ENCODE peak calls at places on chromosomes 5 and 9, in eight cellular contexts. E, A, C, U, Z, P, M and R are unnamed samples.

GRCh38 chr9:113622600-113623400 is 159.3 kb downstream of the RGS3 start:
- DNase-seq in E (peak), A (no peak), C (no peak), U (no peak), Z (peak), P (peak), M (no peak), R (no peak)

GRCh38 chr9:85522459-85523092 is 219.2 kb downstream of the AGTPBP1 start:
- DNase-seq in E (no peak), A (no peak), C (peak), U (peak), Z (peak), P (no peak), M (peak), R (peak)

GRCh38 chr5:83718936-83719495 is 1.6 kb downstream of the HAPLN1 start:
- DNase-seq in E (no peak), A (no peak), C (no peak), U (no peak), Z (no peak), P (peak), M (no peak), R (no peak)

GRCh38 chr5:76811214-76811613 is 7.6 kb upstream of the F2RL1 start:
- DNase-seq in E (no peak), A (no peak), C (no peak), U (no peak), Z (no peak), P (no peak), M (no peak), R (no peak)

GRCh38 chr5:91212336-91213092 is 170.6 kb downstream of the ARRDC3 start:
- DNase-seq in E (no peak), A (no peak), C (no peak), U (no peak), Z (no peak), P (peak), M (no peak), R (no peak)

GRCh38 chr5:97142521-97143254 is at the start of gene LIX1:
- DNase-seq in E (no peak), A (no peak), C (peak), U (peak), Z (peak), P (peak), M (peak), R (peak)

GRCh38 chr9:137973829-137974416 is 96.3 kb downstream of the CACNA1B start:
- DNase-seq in E (no peak), A (no peak), C (no peak), U (no peak), Z (no peak), P (no peak), M (no peak), R (no peak)

GRCh38 chr5:83856898-83857297 is 136.2 kb upstream of the HAPLN1 start:
- DNase-seq in E (no peak), A (no peak), C (peak), U (no peak), Z (no peak), P (no peak), M (no peak), R (no peak)

GRCh38 chr5:141618030-141618803 is 583 bp downstream of the DIAPH1 start:
- DNase-seq in E (no peak), A (no peak), C (peak), U (no peak), Z (peak), P (peak), M (peak), R (peak)

GRCh38 chr9:116298249-116298648 is 144.7 kb downstream of the PAPPA start:
- DNase-seq in E (no peak), A (no peak), C (no peak), U (no peak), Z (no peak), P (no peak), M (no peak), R (no peak)

GRCh38 chr5:138597660-138598400 is 22.6 kb upstream of the HSPA9 start:
- DNase-seq in E (no peak), A (no peak), C (no peak), U (no peak), Z (no peak), P (no peak), M (no peak), R (no peak)

GRCh38 chr9:130444565-130445221 is at the start of gene ASS1:
- DNase-seq in E (no peak), A (no peak), C (peak), U (no peak), Z (peak), P (no peak), M (peak), R (peak)

GRCh38 chr9:16627967-16628366 is 242.5 kb downstream of the BNC2 start:
- DNase-seq in E (no peak), A (no peak), C (no peak), U (no peak), Z (peak), P (peak), M (no peak), R (no peak)

GRCh38 chr5:140150201-140150600 is 24.5 kb downstream of the IGIP start:
- DNase-seq in E (no peak), A (no peak), C (no peak), U (no peak), Z (no peak), P (no peak), M (no peak), R (no peak)

GRCh38 chr9:109977521-109977920 is 197.5 kb downstream of the PALM2AKAP2 start:
- DNase-seq in E (no peak), A (no peak), C (no peak), U (no peak), Z (no peak), P (no peak), M (no peak), R (no peak)

GRCh38 chr9:132672413-132672690 is 2.1 kb downstream of the GTF3C4 start:
- DNase-seq in E (no peak), A (no peak), C (no peak), U (peak), Z (no peak), P (no peak), M (no peak), R (no peak)

GRCh38 chr5:54337523-54337922 is 27.1 kb upstream of the ARL15 start:
- DNase-seq in E (no peak), A (no peak), C (no peak), U (no peak), Z (no peak), P (no peak), M (no peak), R (no peak)

GRCh38 chr5:152170350-152170749 is 234.7 kb downstream of the NMUR2 start:
- DNase-seq in E (no peak), A (no peak), C (peak), U (no peak), Z (no peak), P (no peak), M (peak), R (peak)

GRCh38 chr9:86242012-86242411 is 17.4 kb downstream of the C9orf153 start:
- DNase-seq in E (no peak), A (no peak), C (no peak), U (no peak), Z (no peak), P (no peak), M (no peak), R (no peak)

GRCh38 chr9:14618851-14619250 is 74.4 kb downstream of the ZDHHC21 start:
- DNase-seq in E (no peak), A (no peak), C (no peak), U (no peak), Z (no peak), P (no peak), M (no peak), R (no peak)

GRCh38 chr5:137743031-137743640 is 7.2 kb upstream of the KLHL3 start:
- DNase-seq in E (peak), A (no peak), C (peak), U (peak), Z (peak), P (peak), M (peak), R (peak)

GRCh38 chr5:132829742-132830435 is 558 bp downstream of the SHROOM1 start:
- DNase-seq in E (no peak), A (peak), C (peak), U (peak), Z (peak), P (peak), M (peak), R (no peak)

GRCh38 chr9:38164659-38165221 is 95.7 kb upstream of the SHB start:
- DNase-seq in E (no peak), A (no peak), C (no peak), U (no peak), Z (no peak), P (no peak), M (no peak), R (no peak)